ENCODE peak calls at places on chromosomes 12 and 14, in seven cellular contexts. One of them, this sample, is unnamed.

GRCh38 chr12:54032627-54033100 is at the start of gene HOXC5:
- DNase-seq in psoas muscle: peak; percentile 76
- DNase-seq in spleen: peak; percentile 84
- DNase-seq in CD4-positive, CD25-positive, alpha-beta regulatory T cell: peak; percentile 50
- DNase-seq in cardiac muscle cell: peak; percentile 72
- DNase-seq in fibroblast of pulmonary artery: peak; percentile 71
- DNase-seq in fibroblast of mammary gland: peak; percentile 98
- DNase-seq in this sample: peak; percentile 81

GRCh38 chr12:28378749-28379148 is 188.5 kb downstream of the CCDC91 start:
- DNase-seq in CD4-positive, CD25-positive, alpha-beta regulatory T cell: no peak
- DNase-seq in cardiac muscle cell: peak; percentile 91
- DNase-seq in psoas muscle: no peak
- DNase-seq in fibroblast of pulmonary artery: peak; percentile 81
- DNase-seq in spleen: no peak
- DNase-seq in fibroblast of mammary gland: peak; percentile 83
- DNase-seq in this sample: peak; percentile 71

GRCh38 chr12:25496098-25496587 is 56.9 kb downstream of the LMNTD1 start:
- DNase-seq in fibroblast of pulmonary artery: peak; percentile 18
- DNase-seq in spleen: no peak
- DNase-seq in psoas muscle: no peak
- DNase-seq in CD4-positive, CD25-positive, alpha-beta regulatory T cell: peak; percentile 9
- DNase-seq in cardiac muscle cell: peak; percentile 20
- DNase-seq in fibroblast of mammary gland: peak; percentile 79
- DNase-seq in this sample: peak; percentile 75

GRCh38 chr12:22672951-22673350 is 48.0 kb downstream of the ETNK1 start:
- DNase-seq in cardiac muscle cell: peak; percentile 53
- DNase-seq in spleen: no peak
- DNase-seq in CD4-positive, CD25-positive, alpha-beta regulatory T cell: no peak
- DNase-seq in psoas muscle: no peak
- DNase-seq in fibroblast of mammary gland: peak; percentile 67
- DNase-seq in fibroblast of pulmonary artery: peak; percentile 48
- DNase-seq in this sample: peak; percentile 83

GRCh38 chr14:23708343-23708742 is 72.2 kb downstream of the DHRS2 start:
- DNase-seq in fibroblast of mammary gland: no peak
- DNase-seq in CD4-positive, CD25-positive, alpha-beta regulatory T cell: no peak
- DNase-seq in psoas muscle: no peak
- DNase-seq in cardiac muscle cell: no peak
- DNase-seq in fibroblast of pulmonary artery: no peak
- DNase-seq in spleen: no peak
- DNase-seq in this sample: no peak

GRCh38 chr14:20332946-20333782 is at the start of gene CCNB1IP1:
- DNase-seq in psoas muscle: peak; percentile 38
- DNase-seq in fibroblast of pulmonary artery: peak; percentile 92
- DNase-seq in cardiac muscle cell: peak; percentile 92
- DNase-seq in spleen: no peak
- DNase-seq in fibroblast of mammary gland: peak; percentile 93
- DNase-seq in CD4-positive, CD25-positive, alpha-beta regulatory T cell: peak; percentile 75
- DNase-seq in this sample: peak; percentile 86

GRCh38 chr12:94770397-94770759 is 120.0 kb upstream of the TMCC3 start:
- DNase-seq in spleen: no peak
- DNase-seq in CD4-positive, CD25-positive, alpha-beta regulatory T cell: no peak
- DNase-seq in fibroblast of mammary gland: no peak
- DNase-seq in fibroblast of pulmonary artery: no peak
- DNase-seq in psoas muscle: no peak
- DNase-seq in cardiac muscle cell: no peak
- DNase-seq in this sample: no peak

GRCh38 chr12:110002691-110003515 is 3.7 kb downstream of the ANKRD13A start:
- DNase-seq in CD4-positive, CD25-positive, alpha-beta regulatory T cell: no peak
- DNase-seq in spleen: no peak
- DNase-seq in fibroblast of mammary gland: peak; percentile 49
- DNase-seq in fibroblast of pulmonary artery: no peak
- DNase-seq in psoas muscle: no peak
- DNase-seq in cardiac muscle cell: no peak
- DNase-seq in this sample: peak; percentile 70

GRCh38 chr14:38578278-38578681 is 322.4 kb upstream of the CLEC14A start:
- DNase-seq in psoas muscle: no peak
- DNase-seq in fibroblast of mammary gland: peak; percentile 42
- DNase-seq in CD4-positive, CD25-positive, alpha-beta regulatory T cell: no peak
- DNase-seq in fibroblast of pulmonary artery: peak; percentile 12
- DNase-seq in spleen: no peak
- DNase-seq in cardiac muscle cell: peak; percentile 13
- DNase-seq in this sample: peak; percentile 73

GRCh38 chr12:51371295-51371953 is 19.8 kb downstream of the GALNT6 start:
- DNase-seq in fibroblast of mammary gland: peak; percentile 97
- DNase-seq in psoas muscle: peak; percentile 75
- DNase-seq in cardiac muscle cell: peak; percentile 96
- DNase-seq in spleen: no peak
- DNase-seq in CD4-positive, CD25-positive, alpha-beta regulatory T cell: no peak
- DNase-seq in fibroblast of pulmonary artery: peak; percentile 95
- DNase-seq in this sample: peak; percentile 98

GRCh38 chr12:79938843-79939242 is 3.9 kb upstream of the PPP1R12A start:
- DNase-seq in CD4-positive, CD25-positive, alpha-beta regulatory T cell: no peak
- DNase-seq in cardiac muscle cell: no peak
- DNase-seq in psoas muscle: no peak
- DNase-seq in fibroblast of pulmonary artery: no peak
- DNase-seq in spleen: no peak
- DNase-seq in fibroblast of mammary gland: no peak
- DNase-seq in this sample: no peak

GRCh38 chr12:27142102-27142721 is 59.8 kb upstream of the C12orf71 start:
- DNase-seq in psoas muscle: no peak
- DNase-seq in fibroblast of mammary gland: peak; percentile 84
- DNase-seq in CD4-positive, CD25-positive, alpha-beta regulatory T cell: peak; percentile 30
- DNase-seq in fibroblast of pulmonary artery: peak; percentile 91
- DNase-seq in cardiac muscle cell: peak; percentile 90
- DNase-seq in spleen: no peak
- DNase-seq in this sample: peak; percentile 85

GRCh38 chr12:14710632-14711324 is 14.4 kb upstream of the GUCY2C start:
- DNase-seq in fibroblast of pulmonary artery: no peak
- DNase-seq in CD4-positive, CD25-positive, alpha-beta regulatory T cell: no peak
- DNase-seq in cardiac muscle cell: no peak
- DNase-seq in psoas muscle: no peak
- DNase-seq in spleen: no peak
- DNase-seq in fibroblast of mammary gland: no peak
- DNase-seq in this sample: no peak
- H3K4me3 ChIP-seq in fibroblast of pulmonary artery: no peak overlapping the region
- H3K4me3 ChIP-seq in CD4-positive, CD25-positive, alpha-beta regulatory T cell: no peak overlapping the region
- H3K4me3 ChIP-seq in cardiac muscle cell: no peak overlapping the region
- H3K4me3 ChIP-seq in psoas muscle: no peak overlapping the region
- H3K4me3 ChIP-seq in spleen: no peak overlapping the region
- H3K4me3 ChIP-seq in fibroblast of mammary gland: no peak overlapping the region
- H3K4me3 ChIP-seq in this sample: no peak overlapping the region

DNA sequence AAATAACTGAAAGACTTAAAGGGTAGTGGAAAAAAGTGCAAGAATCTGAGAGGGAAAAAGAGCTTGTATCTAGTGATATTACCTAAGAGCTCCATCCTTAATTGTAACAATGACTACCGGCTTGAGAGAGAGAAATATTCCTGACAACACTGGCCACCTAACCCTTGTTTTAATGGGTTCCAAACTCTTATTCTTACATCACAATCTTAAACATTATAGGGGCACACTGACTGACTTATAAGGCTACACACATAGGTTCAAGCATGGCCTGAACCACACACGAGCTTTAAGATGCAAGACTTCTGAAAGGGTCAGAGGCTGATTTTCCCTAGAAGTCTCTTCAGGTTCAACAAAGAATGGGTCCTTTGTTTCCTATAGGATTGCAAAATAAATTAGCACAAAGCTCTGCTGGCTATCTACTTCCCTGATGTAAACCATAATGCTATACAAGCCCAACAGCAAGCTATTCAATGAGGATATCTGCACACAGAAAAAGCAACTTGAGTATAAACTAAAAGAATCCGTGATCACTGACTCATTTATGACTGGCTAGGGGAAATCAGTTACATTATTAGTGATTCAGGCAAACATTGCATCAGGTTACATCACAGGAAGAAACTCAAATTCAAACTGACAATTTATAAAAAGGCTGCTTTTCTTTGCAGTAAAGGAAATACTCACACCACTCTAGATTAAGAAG is 8.6 kb downstream of the BTG1 start:
- DNase-seq in psoas muscle: no peak
- DNase-seq in CD4-positive, CD25-positive, alpha-beta regulatory T cell: peak; percentile 55
- DNase-seq in fibroblast of mammary gland: peak; percentile 93
- DNase-seq in spleen: no peak
- DNase-seq in cardiac muscle cell: peak; percentile 89
- DNase-seq in fibroblast of pulmonary artery: peak; percentile 91
- DNase-seq in this sample: peak; percentile 90
- H3K4me3 ChIP-seq in psoas muscle: peak overlapping the region; percentile 2
- H3K4me3 ChIP-seq in CD4-positive, CD25-positive, alpha-beta regulatory T cell: peak overlapping the region; percentile 99
- H3K4me3 ChIP-seq in fibroblast of mammary gland: no peak overlapping the region
- H3K4me3 ChIP-seq in spleen: peak overlapping the region; percentile 1
- H3K4me3 ChIP-seq in cardiac muscle cell: peak overlapping the region; percentile 99
- H3K4me3 ChIP-seq in fibroblast of pulmonary artery: no peak overlapping the region
- H3K4me3 ChIP-seq in this sample: peak overlapping the region; percentile 95

DNA sequence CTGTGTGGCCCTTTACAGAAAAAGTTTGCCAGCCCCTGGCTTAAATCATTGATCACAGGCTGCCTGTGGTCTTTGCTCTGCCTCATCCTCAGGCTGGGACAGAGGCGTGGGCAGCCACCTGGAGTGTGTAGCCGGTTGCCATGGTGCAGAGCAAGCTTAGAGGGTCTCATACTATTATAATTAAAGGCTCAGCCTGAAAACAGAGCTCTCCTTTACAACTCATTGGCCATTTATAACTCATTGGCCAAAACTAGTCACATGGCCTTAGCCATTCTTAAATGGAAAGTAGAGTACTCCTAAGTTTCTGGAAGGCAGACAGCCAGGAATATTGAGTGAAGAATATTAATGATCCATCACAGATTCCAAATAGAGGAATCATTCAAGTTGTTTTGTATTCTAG is 3.0 kb downstream of the HSP90B1 start:
- DNase-seq in fibroblast of pulmonary artery: no peak
- DNase-seq in psoas muscle: no peak
- DNase-seq in fibroblast of mammary gland: no peak
- DNase-seq in spleen: no peak
- DNase-seq in cardiac muscle cell: no peak
- DNase-seq in CD4-positive, CD25-positive, alpha-beta regulatory T cell: no peak
- DNase-seq in this sample: peak; percentile 14
- H3K4me3 ChIP-seq in fibroblast of pulmonary artery: no peak overlapping the region
- H3K4me3 ChIP-seq in psoas muscle: peak overlapping the region; percentile 87
- H3K4me3 ChIP-seq in fibroblast of mammary gland: no peak overlapping the region
- H3K4me3 ChIP-seq in spleen: no peak overlapping the region
- H3K4me3 ChIP-seq in cardiac muscle cell: no peak overlapping the region
- H3K4me3 ChIP-seq in CD4-positive, CD25-positive, alpha-beta regulatory T cell: peak overlapping the region; percentile 93
- H3K4me3 ChIP-seq in this sample: peak overlapping the region; percentile 94

DNA sequence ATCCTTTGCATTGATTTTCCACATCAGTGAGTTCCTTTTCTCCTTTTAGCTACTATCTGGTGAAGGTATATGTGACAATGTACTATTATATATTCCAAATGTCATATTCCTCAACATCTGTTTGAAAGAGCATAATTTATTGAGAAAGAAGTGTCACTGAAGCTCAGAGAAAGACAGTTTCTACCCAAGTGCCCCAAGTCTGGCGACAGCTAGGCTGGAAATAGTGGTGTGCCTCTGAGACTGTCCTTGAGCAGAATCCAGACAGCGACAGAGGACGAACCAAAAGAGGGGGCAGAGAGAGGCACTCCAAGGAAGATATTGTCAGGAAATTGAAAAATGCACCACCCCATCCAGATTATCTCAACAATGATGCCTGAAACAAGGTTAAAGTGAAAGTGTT is 15.7 kb upstream of the CCDC60 start:
- DNase-seq in CD4-positive, CD25-positive, alpha-beta regulatory T cell: no peak
- DNase-seq in cardiac muscle cell: no peak
- DNase-seq in fibroblast of mammary gland: no peak
- DNase-seq in psoas muscle: no peak
- DNase-seq in fibroblast of pulmonary artery: no peak
- DNase-seq in spleen: no peak
- DNase-seq in this sample: no peak
- H3K4me3 ChIP-seq in CD4-positive, CD25-positive, alpha-beta regulatory T cell: no peak overlapping the region
- H3K4me3 ChIP-seq in cardiac muscle cell: no peak overlapping the region
- H3K4me3 ChIP-seq in fibroblast of mammary gland: no peak overlapping the region
- H3K4me3 ChIP-seq in psoas muscle: no peak overlapping the region
- H3K4me3 ChIP-seq in fibroblast of pulmonary artery: no peak overlapping the region
- H3K4me3 ChIP-seq in spleen: no peak overlapping the region
- H3K4me3 ChIP-seq in this sample: no peak overlapping the region

GRCh38 chr14:103879118-103879569 is 31.8 kb upstream of the PPP1R13B start:
- DNase-seq in fibroblast of mammary gland: no peak
- DNase-seq in CD4-positive, CD25-positive, alpha-beta regulatory T cell: no peak
- DNase-seq in spleen: no peak
- DNase-seq in cardiac muscle cell: no peak
- DNase-seq in psoas muscle: no peak
- DNase-seq in fibroblast of pulmonary artery: no peak
- DNase-seq in this sample: no peak
- H3K4me3 ChIP-seq in fibroblast of mammary gland: no peak overlapping the region
- H3K4me3 ChIP-seq in CD4-positive, CD25-positive, alpha-beta regulatory T cell: no peak overlapping the region
- H3K4me3 ChIP-seq in spleen: peak overlapping the region; percentile 14
- H3K4me3 ChIP-seq in cardiac muscle cell: no peak overlapping the region
- H3K4me3 ChIP-seq in psoas muscle: no peak overlapping the region
- H3K4me3 ChIP-seq in fibroblast of pulmonary artery: no peak overlapping the region
- H3K4me3 ChIP-seq in this sample: no peak overlapping the region

DNA sequence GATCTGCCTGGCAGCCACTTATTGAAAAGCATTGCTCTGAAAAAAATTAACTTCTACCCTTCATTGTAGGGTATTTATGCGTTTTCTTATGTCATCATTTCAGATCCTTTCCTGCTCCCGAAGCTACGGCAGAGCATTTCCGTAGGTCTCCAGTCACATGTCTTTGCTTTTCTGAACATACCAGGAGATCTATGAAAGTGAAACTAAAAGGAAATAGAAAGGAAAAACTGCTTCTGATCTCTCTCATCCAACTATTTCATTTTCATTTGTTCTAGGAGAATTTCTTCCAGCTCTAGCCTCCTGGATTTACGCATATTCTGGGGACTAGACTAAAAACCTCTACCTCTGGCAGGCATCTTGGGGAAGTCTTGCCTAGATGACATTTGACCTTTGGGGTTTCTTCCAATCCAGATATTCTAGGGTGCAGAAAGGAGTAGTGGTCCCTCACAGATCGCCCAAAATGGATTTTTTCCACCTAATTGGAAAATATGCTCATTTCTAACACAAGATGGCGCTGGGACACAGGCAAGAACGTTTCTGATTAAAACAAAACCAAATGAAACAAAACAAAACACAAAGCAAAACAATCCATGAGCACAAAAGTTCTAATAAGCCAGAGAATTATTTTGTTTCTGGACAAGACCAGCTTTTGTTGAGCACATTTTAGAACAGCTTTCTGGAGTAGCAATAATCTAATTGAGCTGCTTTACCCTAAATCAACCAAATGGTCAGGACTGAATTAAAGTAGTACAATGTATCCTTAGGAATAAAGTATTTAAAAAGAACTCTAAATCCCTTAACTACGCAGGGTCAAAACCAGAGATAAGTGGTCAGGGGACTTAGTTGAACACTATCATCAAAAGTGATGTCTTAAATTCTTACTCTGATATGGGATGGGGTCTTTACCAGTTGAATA is 12.2 kb upstream of the PARP11 start:
- DNase-seq in fibroblast of pulmonary artery: peak; percentile 72
- DNase-seq in cardiac muscle cell: peak; percentile 71
- DNase-seq in CD4-positive, CD25-positive, alpha-beta regulatory T cell: peak; percentile 74
- DNase-seq in psoas muscle: no peak
- DNase-seq in spleen: no peak
- DNase-seq in fibroblast of mammary gland: peak; percentile 63
- DNase-seq in this sample: peak; percentile 73
- H3K4me3 ChIP-seq in fibroblast of pulmonary artery: peak overlapping the region; percentile 57
- H3K4me3 ChIP-seq in cardiac muscle cell: no peak overlapping the region
- H3K4me3 ChIP-seq in CD4-positive, CD25-positive, alpha-beta regulatory T cell: peak overlapping the region; percentile 5
- H3K4me3 ChIP-seq in psoas muscle: peak overlapping the region; percentile 33
- H3K4me3 ChIP-seq in spleen: no peak overlapping the region
- H3K4me3 ChIP-seq in fibroblast of mammary gland: peak overlapping the region; percentile 52
- H3K4me3 ChIP-seq in this sample: peak overlapping the region; percentile 87